ENCODE peak calls at places on chromosomes 16 and 17, in four cellular contexts. E is H1, P is GM12878, Y is HepG2. Z is an unnamed sample. For H3K27me3, the result is how much of the 10 kb centered on the place peaks cover.

GRCh38 chr16:77877712-77878111 is 89.3 kb downstream of the VAT1L start:
- DNase-seq in E (no peak), P (no peak), Y (peak), Z (no peak)

GRCh38 chr17:3940965-3941698 is 23.1 kb downstream of the ATP2A3 start:
- DNase-seq in E (no peak), P (no peak), Y (no peak), Z (no peak)

GRCh38 chr16:28554634-28555423 is 1.1 kb downstream of the SGF29 start:
- DNase-seq in E (no peak), P (no peak), Y (no peak), Z (no peak)

GRCh38 chr16:87725596-87726235 is 40.1 kb downstream of the KLHDC4 start:
- DNase-seq in E (no peak), P (no peak), Y (no peak), Z (no peak)

GRCh38 chr17:76307299-76307965 is 644 bp downstream of the QRICH2 start:
- DNase-seq in E (no peak), P (no peak), Y (no peak), Z (no peak)

GRCh38 chr16:50673496-50674275 is 7.4 kb downstream of the SNX20 start:
- DNase-seq in E (no peak), P (no peak), Y (no peak), Z (no peak)

GRCh38 chr16:13959626-13960025 is 39.7 kb downstream of the ERCC4 start:
- DNase-seq in E (no peak), P (no peak), Y (no peak), Z (no peak)

GRCh38 chr17:74493381-74493833 is 27.0 kb downstream of the CD300A start:
- DNase-seq in E (peak), P (peak), Y (peak), Z (peak)

GRCh38 chr17:43932357-43932756 is 9.9 kb downstream of the PPY start:
- DNase-seq in E (no peak), P (no peak), Y (no peak), Z (no peak)

GRCh38 chr17:43928606-43929005 is 13.7 kb downstream of the PPY start:
- DNase-seq in E (no peak), P (no peak), Y (no peak), Z (no peak)

GRCh38 chr17:43924558-43924957 is 17.2 kb upstream of the MPP2 start:
- DNase-seq in E (no peak), P (no peak), Y (no peak), Z (no peak)

GRCh38 chr17:43931062-43931571 is 11.2 kb downstream of the PPY start:
- DNase-seq in E (no peak), P (no peak), Y (peak), Z (no peak)

GRCh38 chr17:43927101-43927935 is 15.0 kb downstream of the PPY start:
- DNase-seq in E (no peak), P (no peak), Y (no peak), Z (no peak)
- H3K27me3 ChIP-seq in E (under half), P (under half), Y (half or more), Z (under half)

DNA sequence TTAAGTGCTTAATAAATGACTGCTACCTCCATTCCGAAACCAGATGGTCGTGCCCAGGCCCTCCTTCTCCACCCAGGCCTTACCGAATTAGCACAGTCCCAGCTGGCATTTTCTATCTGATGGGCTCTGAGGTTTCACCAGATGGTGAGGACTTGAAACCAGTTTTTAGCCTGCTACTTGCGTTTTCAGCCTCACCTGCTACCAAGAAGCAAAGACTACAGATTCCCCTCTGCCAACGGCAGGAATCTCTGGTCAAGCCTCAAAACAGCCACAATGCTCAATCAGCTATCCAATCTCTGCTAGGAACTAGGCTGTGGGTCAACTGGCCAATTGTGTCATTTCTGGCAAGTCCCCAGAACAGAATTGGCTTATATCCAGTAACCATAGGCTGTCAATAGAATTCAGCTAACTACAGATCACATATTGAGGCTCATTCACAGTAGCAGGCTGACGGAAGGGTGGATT is 11.7 kb downstream of the PECAM1 start:
- DNase-seq in E (no peak), P (peak), Y (peak), Z (no peak)
- TF ChIP-seq SUZ12 in E (no peak), P (no peak), Y (no peak), Z (no peak)

GRCh38 chr17:79667746-79668145 is 56.9 kb upstream of the RBFOX3 start:
- DNase-seq in E (no peak), P (no peak), Y (no peak), Z (no peak)
- H3K27me3 ChIP-seq in E (under half), P (under half), Y (half or more), Z (under half)

GRCh38 chr17:14432058-14432457 is 131.2 kb downstream of the HS3ST3B1 start:
- DNase-seq in E (no peak), P (no peak), Y (no peak), Z (no peak)

GRCh38 chr17:14429084-14429483 is 128.2 kb downstream of the HS3ST3B1 start:
- DNase-seq in E (no peak), P (no peak), Y (no peak), Z (no peak)

GRCh38 chr17:14427914-14428639 is 127.2 kb downstream of the HS3ST3B1 start:
- DNase-seq in E (no peak), P (peak), Y (no peak), Z (no peak)

GRCh38 chr17:14434506-14434905 is 133.6 kb downstream of the HS3ST3B1 start:
- DNase-seq in E (no peak), P (peak), Y (no peak), Z (no peak)

GRCh38 chr17:14428640-14429029 is 127.8 kb downstream of the HS3ST3B1 start:
- DNase-seq in E (no peak), P (no peak), Y (no peak), Z (no peak)
- TF ChIP-seq SUZ12 in E (no peak), P (no peak), Y (no peak), Z (no peak)

Z was measured in NT2/D1.